ENCODE peak calls at places on chromosomes 5 and 9, in nine cellular contexts. C is effector CD8-positive, alpha-beta T cell; U is fibroblast of lung; H is anterior cingulate cortex; X is heart right ventricle; L is neural crest cell; O is body of pancreas; F is ecto neural progenitor cell; V is epithelial cell of proximal tubule. K is an unnamed sample.

GRCh38 chr5:134091626-134092121 is 22.8 kb upstream of the TCF7 start:
- DNase-seq in C (no peak), U (no peak), H (no peak), X (no peak), L (no peak), O (no peak), F (no peak), V (no peak), K (no peak)

GRCh38 chr5:9733456-9733855 is 103.3 kb upstream of the TAS2R1 start:
- DNase-seq in C (no peak), U (peak; percentile 4), H (no peak), X (no peak), L (no peak), O (no peak), F (no peak), V (no peak), K (no peak)

GRCh38 chr5:33261305-33261704 is 179.5 kb upstream of the TARS1 start:
- DNase-seq in C (no peak), U (peak; percentile 59), H (no peak), X (no peak), L (no peak), O (no peak), F (no peak), V (no peak), K (no peak)

GRCh38 chr9:214488-215448 is at the start of gene DOCK8:
- DNase-seq in C (no peak), U (no peak), H (no peak), X (peak; percentile 70), L (peak; percentile 47), O (peak; percentile 78), F (peak; percentile 86), V (no peak), K (peak; percentile 94)

GRCh38 chr5:119269061-119269579 is 86.7 kb upstream of the TNFAIP8 start:
- DNase-seq in C (no peak), U (peak; percentile 37), H (no peak), X (peak; percentile 25), L (no peak), O (peak; percentile 58), F (peak; percentile 56), V (no peak), K (no peak)

GRCh38 chr5:74040065-74040551 is 414.1 kb downstream of the ARHGEF28 start:
- DNase-seq in C (no peak), U (peak; percentile 73), H (no peak), X (peak; percentile 13), L (no peak), O (no peak), F (no peak), V (no peak), K (peak; percentile 68)

GRCh38 chr5:141637693-141638419 is 1.1 kb downstream of the RELL2 start:
- DNase-seq in C (peak; percentile 46), U (peak; percentile 54), H (no peak), X (peak; percentile 62), L (peak; percentile 62), O (peak; percentile 65), F (peak; percentile 89), V (no peak), K (peak; percentile 78)

GRCh38 chr5:37847978-37848425 is 8.2 kb upstream of the GDNF start:
- DNase-seq in C (no peak), U (peak; percentile 58), H (no peak), X (no peak), L (no peak), O (no peak), F (no peak), V (no peak), K (no peak)

GRCh38 chr9:115883467-115884329 is 269.9 kb upstream of the PAPPA start:
- DNase-seq in C (no peak), U (peak; percentile 77), H (no peak), X (no peak), L (peak; percentile 6), O (peak; percentile 54), F (no peak), V (no peak), K (no peak)

GRCh38 chr5:119250946-119251901 is 104.6 kb upstream of the TNFAIP8 start:
- DNase-seq in C (no peak), U (peak; percentile 18), H (no peak), X (no peak), L (no peak), O (no peak), F (no peak), V (no peak), K (no peak)

GRCh38 chr9:706606-707451 is 134.7 kb upstream of the DMRT1 start:
- DNase-seq in C (no peak), U (peak; percentile 68), H (peak; percentile 73), X (peak; percentile 69), L (peak; percentile 34), O (peak; percentile 75), F (peak; percentile 79), V (no peak), K (peak; percentile 90)

GRCh38 chr9:94785211-94786169 is 59.0 kb downstream of the AOPEP start:
- DNase-seq in C (no peak), U (no peak), H (no peak), X (no peak), L (no peak), O (no peak), F (no peak), V (no peak), K (no peak)

GRCh38 chr9:80605793-80606192 is 1034.0 kb downstream of the TLE4 start:
- DNase-seq in C (no peak), U (no peak), H (no peak), X (no peak), L (no peak), O (no peak), F (no peak), V (no peak), K (no peak)

GRCh38 chr5:43141211-43141610 is 20.5 kb downstream of the ZNF131 start:
- DNase-seq in C (no peak), U (no peak), H (no peak), X (no peak), L (no peak), O (no peak), F (no peak), V (no peak), K (no peak)

GRCh38 chr5:74336286-74336685 is 304.2 kb downstream of the ENC1 start:
- DNase-seq in C (no peak), U (no peak), H (no peak), X (no peak), L (peak; percentile 32), O (no peak), F (peak; percentile 50), V (no peak), K (no peak)

GRCh38 chr5:6302684-6303083 is 75.7 kb downstream of the MED10 start:
- DNase-seq in C (no peak), U (no peak), H (no peak), X (no peak), L (no peak), O (no peak), F (no peak), V (no peak), K (no peak)

GRCh38 chr5:35884125-35884788 is 27.6 kb downstream of the IL7R start:
- DNase-seq in C (no peak), U (peak; percentile 76), H (no peak), X (no peak), L (no peak), O (no peak), F (no peak), V (peak; percentile 70), K (no peak)

GRCh38 chr9:29126783-29127182 is 1553.5 kb upstream of the C9orf72 start:
- DNase-seq in C (no peak), U (no peak), H (no peak), X (no peak), L (no peak), O (no peak), F (no peak), V (no peak), K (no peak)

GRCh38 chr9:90142580-90142979 is 500.0 kb downstream of the DIRAS2 start:
- DNase-seq in C (peak; percentile 40), U (peak; percentile 53), H (no peak), X (no peak), L (peak; percentile 62), O (peak; percentile 78), F (peak; percentile 61), V (peak; percentile 3), K (no peak)

GRCh38 chr5:107869459-107870115 is 198.8 kb upstream of the EFNA5 start:
- DNase-seq in C (no peak), U (peak; percentile 64), H (no peak), X (no peak), L (no peak), O (no peak), F (no peak), V (peak; percentile 25), K (no peak)

K was measured in Right ventricle myocardium inferior.